ENCODE peak calls at places on chromosomes 5 and 9, in four cellular contexts. One of them, this sample, is unnamed.

GRCh38 chr5:172444110-172444510 is 10.2 kb downstream of the SH3PXD2B start:
- DNase-seq in fibroblast of mammary gland: peak; percentile 84
- DNase-seq in IMR-90: peak; percentile 78
- DNase-seq in adrenal gland: peak; percentile 59
- DNase-seq in this sample: peak; percentile 68

GRCh38 chr5:139859013-139859412 is 63.4 kb downstream of the PSD2 start:
- DNase-seq in IMR-90: no peak
- DNase-seq in fibroblast of mammary gland: no peak
- DNase-seq in adrenal gland: no peak
- DNase-seq in this sample: no peak

GRCh38 chr5:79956173-79956670 is 34.8 kb downstream of the MTX3 start:
- DNase-seq in IMR-90: peak; percentile 44
- DNase-seq in adrenal gland: no peak
- DNase-seq in fibroblast of mammary gland: peak; percentile 48
- DNase-seq in this sample: peak; percentile 99

GRCh38 chr5:139864716-139865483 is 69.3 kb downstream of the PSD2 start:
- DNase-seq in adrenal gland: no peak
- DNase-seq in fibroblast of mammary gland: no peak
- DNase-seq in IMR-90: no peak
- DNase-seq in this sample: no peak

GRCh38 chr5:95508550-95508949 is 46.2 kb downstream of the SKIC3 start:
- DNase-seq in IMR-90: no peak
- DNase-seq in adrenal gland: no peak
- DNase-seq in fibroblast of mammary gland: no peak
- DNase-seq in this sample: no peak

GRCh38 chr9:14608521-14608920 is 84.7 kb downstream of the ZDHHC21 start:
- DNase-seq in adrenal gland: no peak
- DNase-seq in fibroblast of mammary gland: no peak
- DNase-seq in IMR-90: no peak
- DNase-seq in this sample: no peak

GRCh38 chr5:172043822-172044221 is 37.4 kb upstream of the FBXW11 start:
- DNase-seq in IMR-90: no peak
- DNase-seq in fibroblast of mammary gland: no peak
- DNase-seq in adrenal gland: no peak
- DNase-seq in this sample: no peak

GRCh38 chr5:165101709-165102108 is 1596.3 kb downstream of the MAT2B start:
- DNase-seq in fibroblast of mammary gland: no peak
- DNase-seq in adrenal gland: no peak
- DNase-seq in IMR-90: no peak
- DNase-seq in this sample: no peak

GRCh38 chr5:143008809-143009521 is 238.8 kb downstream of the ARHGAP26 start:
- DNase-seq in fibroblast of mammary gland: peak; percentile 100
- DNase-seq in IMR-90: peak; percentile 100
- DNase-seq in adrenal gland: peak; percentile 74
- DNase-seq in this sample: peak; percentile 97

GRCh38 chr9:846852-847251 is 5.4 kb downstream of the DMRT1 start:
- DNase-seq in IMR-90: no peak
- DNase-seq in adrenal gland: no peak
- DNase-seq in fibroblast of mammary gland: no peak
- DNase-seq in this sample: peak; percentile 69

GRCh38 chr5:43555895-43556606 is 826 bp downstream of the PAIP1 start:
- DNase-seq in IMR-90: peak; percentile 16
- DNase-seq in fibroblast of mammary gland: peak; percentile 19
- DNase-seq in adrenal gland: peak; percentile 66
- DNase-seq in this sample: peak; percentile 60

GRCh38 chr5:77795268-77795667 is 19.1 kb upstream of the TBCA start:
- DNase-seq in fibroblast of mammary gland: no peak
- DNase-seq in adrenal gland: no peak
- DNase-seq in IMR-90: no peak
- DNase-seq in this sample: no peak

GRCh38 chr9:27247756-27248155 is 49.2 kb downstream of the EQTN start:
- DNase-seq in fibroblast of mammary gland: peak; percentile 56
- DNase-seq in IMR-90: peak; percentile 59
- DNase-seq in adrenal gland: peak; percentile 53
- DNase-seq in this sample: peak; percentile 66

GRCh38 chr9:37061763-37062162 is 27.7 kb upstream of the PAX5 start:
- DNase-seq in fibroblast of mammary gland: peak; percentile 43
- DNase-seq in IMR-90: peak; percentile 38
- DNase-seq in adrenal gland: no peak
- DNase-seq in this sample: no peak

GRCh38 chr9:83965350-83966208 is 14.4 kb downstream of the HNRNPK start:
- DNase-seq in fibroblast of mammary gland: peak; percentile 45
- DNase-seq in IMR-90: peak; percentile 43
- DNase-seq in adrenal gland: no peak
- DNase-seq in this sample: no peak

GRCh38 chr9:137611623-137612609 is 6.4 kb downstream of the ARRDC1 start:
- DNase-seq in fibroblast of mammary gland: peak; percentile 81
- DNase-seq in adrenal gland: no peak
- DNase-seq in IMR-90: peak; percentile 73
- DNase-seq in this sample: peak; percentile 99

GRCh38 chr9:13033959-13034695 is 245.4 kb downstream of the MPDZ start:
- DNase-seq in IMR-90: peak; percentile 54
- DNase-seq in adrenal gland: peak; percentile 81
- DNase-seq in fibroblast of mammary gland: peak; percentile 66
- DNase-seq in this sample: peak; percentile 65

GRCh38 chr5:128378196-128378595 is 159.8 kb downstream of the FBN2 start:
- DNase-seq in IMR-90: peak; percentile 28
- DNase-seq in fibroblast of mammary gland: peak; percentile 9
- DNase-seq in adrenal gland: no peak
- DNase-seq in this sample: peak; percentile 69

GRCh38 chr5:109597893-109598292 is 91.8 kb upstream of the MAN2A1 start:
- DNase-seq in IMR-90: no peak
- DNase-seq in adrenal gland: no peak
- DNase-seq in fibroblast of mammary gland: no peak
- DNase-seq in this sample: no peak

GRCh38 chr9:23123048-23123632 is 676.5 kb downstream of the DMRTA1 start:
- DNase-seq in IMR-90: peak; percentile 27
- DNase-seq in adrenal gland: peak; percentile 71
- DNase-seq in fibroblast of mammary gland: peak; percentile 49
- DNase-seq in this sample: peak; percentile 67

GRCh38 chr5:115573133-115573532 is 28.6 kb upstream of the FEM1C start:
- DNase-seq in fibroblast of mammary gland: peak; percentile 60
- DNase-seq in IMR-90: peak; percentile 67
- DNase-seq in adrenal gland: no peak
- DNase-seq in this sample: no peak

GRCh38 chr9:36258170-36258988 is at the start of gene GNE:
- DNase-seq in IMR-90: peak; percentile 94
- DNase-seq in adrenal gland: peak; percentile 99
- DNase-seq in fibroblast of mammary gland: peak; percentile 94
- DNase-seq in this sample: peak; percentile 93

GRCh38 chr5:25107878-25108277 is 463.1 kb upstream of the CDH10 start:
- DNase-seq in IMR-90: no peak
- DNase-seq in fibroblast of mammary gland: no peak
- DNase-seq in adrenal gland: no peak
- DNase-seq in this sample: peak; percentile 4

GRCh38 chr5:50593681-50594080 is 72.8 kb upstream of the PARP8 start:
- DNase-seq in fibroblast of mammary gland: peak; percentile 4
- DNase-seq in IMR-90: no peak
- DNase-seq in adrenal gland: no peak
- DNase-seq in this sample: no peak

GRCh38 chr5:147387109-147387508 is 122.8 kb downstream of the DPYSL3 start:
- DNase-seq in adrenal gland: no peak
- DNase-seq in IMR-90: no peak
- DNase-seq in fibroblast of mammary gland: no peak
- DNase-seq in this sample: no peak

DNA sequence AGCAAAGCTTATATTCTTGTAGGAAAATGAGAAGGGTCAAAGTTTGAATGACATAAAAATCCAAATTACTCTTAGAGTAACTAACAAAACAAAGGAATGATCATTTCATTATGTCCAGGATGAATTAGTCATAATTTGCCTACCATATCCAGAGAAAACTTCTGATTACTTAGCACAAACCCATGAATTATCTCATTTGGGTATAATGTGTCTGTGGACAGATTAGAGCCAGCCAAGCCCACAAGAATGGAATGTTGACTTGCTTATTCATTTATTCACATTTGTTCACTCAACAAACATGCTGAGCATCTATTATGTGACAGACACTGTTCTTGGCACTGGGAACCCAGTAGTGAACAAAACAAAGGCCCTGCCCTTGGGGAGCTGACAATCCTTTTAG is 87.4 kb downstream of the APBA1 start:
- DNase-seq in fibroblast of mammary gland: peak; percentile 33
- DNase-seq in adrenal gland: no peak
- DNase-seq in IMR-90: no peak
- DNase-seq in this sample: peak; percentile 45
- TF ChIP-seq CTCF in fibroblast of mammary gland: no peak
- TF ChIP-seq CTCF in adrenal gland: no peak
- TF ChIP-seq CTCF in IMR-90: no peak
- TF ChIP-seq CTCF in this sample: no peak

GRCh38 chr5:178861627-178862026 is 1.9 kb downstream of the ZNF354B start:
- DNase-seq in IMR-90: no peak
- DNase-seq in fibroblast of mammary gland: no peak
- DNase-seq in adrenal gland: no peak
- DNase-seq in this sample: no peak

GRCh38 chr5:178854284-178854683 is 5.5 kb upstream of the ZNF354B start:
- DNase-seq in IMR-90: no peak
- DNase-seq in fibroblast of mammary gland: no peak
- DNase-seq in adrenal gland: no peak
- DNase-seq in this sample: no peak

GRCh38 chr5:178859625-178860521 is at the start of gene ZNF354B:
- DNase-seq in adrenal gland: peak; percentile 94
- DNase-seq in IMR-90: peak; percentile 92
- DNase-seq in fibroblast of mammary gland: peak; percentile 93
- DNase-seq in this sample: peak; percentile 95
- H3K4me3 ChIP-seq in adrenal gland: peak within 1 kb of the TSS; percentile 83
- H3K4me3 ChIP-seq in IMR-90: peak within 1 kb of the TSS; percentile 73
- H3K4me3 ChIP-seq in fibroblast of mammary gland: peak within 1 kb of the TSS; percentile 61
- H3K4me3 ChIP-seq in this sample: peak within 1 kb of the TSS; percentile 56

DNA sequence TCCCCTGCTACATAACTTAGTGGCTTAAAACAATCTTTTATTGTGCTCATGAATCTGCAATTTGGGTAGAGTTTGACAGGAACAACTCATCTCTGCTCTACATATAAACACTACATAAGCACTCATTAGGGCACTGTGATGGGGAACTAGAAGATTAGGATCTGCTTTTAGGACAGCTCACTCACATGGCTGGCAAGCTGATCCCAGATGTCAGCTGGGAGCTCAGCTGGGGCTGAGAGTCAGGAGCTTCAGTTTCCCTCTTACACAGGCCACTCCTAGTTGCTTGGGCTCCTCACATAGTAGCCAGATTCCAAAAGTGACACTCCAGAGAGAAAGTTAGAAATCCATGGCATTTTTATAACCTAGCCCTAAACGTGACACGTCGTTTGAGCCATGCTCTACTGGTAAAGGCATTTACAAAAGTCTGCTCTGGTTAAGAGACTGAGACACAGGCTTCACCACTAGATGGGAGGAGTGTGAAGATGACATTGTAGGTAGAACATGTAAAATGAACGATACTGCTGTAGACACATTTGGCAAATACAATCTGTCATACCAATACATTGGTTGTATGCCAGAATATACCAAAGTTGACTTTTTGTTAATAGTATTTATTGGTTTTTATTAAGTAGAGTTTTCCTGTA is 23.6 kb downstream of the SCAI start:
- DNase-seq in adrenal gland: no peak
- DNase-seq in IMR-90: peak; percentile 55
- DNase-seq in fibroblast of mammary gland: peak; percentile 52
- DNase-seq in this sample: no peak
- TF ChIP-seq CTCF in adrenal gland: no peak
- TF ChIP-seq CTCF in IMR-90: no peak
- TF ChIP-seq CTCF in fibroblast of mammary gland: peak; percentile 19
- TF ChIP-seq CTCF in this sample: no peak

GRCh38 chr9:116943970-116944369 is 256.9 kb downstream of the TRIM32 start:
- DNase-seq in IMR-90: no peak
- DNase-seq in fibroblast of mammary gland: no peak
- DNase-seq in adrenal gland: no peak
- DNase-seq in this sample: no peak

GRCh38 chr9:116941266-116941665 is 254.2 kb downstream of the TRIM32 start:
- DNase-seq in adrenal gland: no peak
- DNase-seq in IMR-90: no peak
- DNase-seq in fibroblast of mammary gland: no peak
- DNase-seq in this sample: no peak

GRCh38 chr9:116940614-116941215 is 253.6 kb downstream of the TRIM32 start:
- DNase-seq in adrenal gland: no peak
- DNase-seq in fibroblast of mammary gland: no peak
- DNase-seq in IMR-90: peak; percentile 44
- DNase-seq in this sample: peak; percentile 65

GRCh38 chr9:116944714-116945534 is 257.8 kb downstream of the TRIM32 start:
- DNase-seq in fibroblast of mammary gland: no peak
- DNase-seq in adrenal gland: no peak
- DNase-seq in IMR-90: peak; percentile 47
- DNase-seq in this sample: peak; percentile 79

DNA sequence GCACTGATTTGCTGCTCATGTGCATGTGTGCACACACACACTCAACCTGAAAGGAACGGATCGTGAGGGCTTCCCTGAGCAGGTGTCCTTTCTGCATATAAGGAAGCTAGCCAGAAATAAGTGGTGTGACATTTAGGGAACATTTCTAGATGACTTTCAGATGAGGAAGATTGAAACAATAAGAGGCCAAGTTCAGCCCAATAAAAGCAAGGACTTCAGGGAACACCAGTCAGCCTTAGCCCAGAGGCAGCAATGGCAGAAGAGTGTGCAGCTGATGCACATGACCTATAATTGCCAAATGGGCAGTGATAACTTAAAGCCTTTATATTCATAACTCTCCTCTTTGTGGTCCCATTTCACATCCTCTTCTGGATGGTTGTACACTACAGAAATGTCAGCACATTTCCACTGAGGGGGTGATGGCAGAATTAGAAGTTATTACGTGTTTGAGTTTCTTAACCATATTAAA is 255.5 kb downstream of the TRIM32 start:
- DNase-seq in adrenal gland: no peak
- DNase-seq in IMR-90: no peak
- DNase-seq in fibroblast of mammary gland: no peak
- DNase-seq in this sample: no peak
- H3K4me3 ChIP-seq in adrenal gland: no peak overlapping the region
- H3K4me3 ChIP-seq in IMR-90: no peak overlapping the region
- H3K4me3 ChIP-seq in fibroblast of mammary gland: no peak overlapping the region
- H3K4me3 ChIP-seq in this sample: no peak overlapping the region

GRCh38 chr5:141172381-141173204 is at the start of gene PCDHB7:
- DNase-seq in IMR-90: peak; percentile 26
- DNase-seq in fibroblast of mammary gland: peak; percentile 20
- DNase-seq in adrenal gland: no peak
- DNase-seq in this sample: peak; percentile 11
- TF ChIP-seq CTCF in IMR-90: peak; percentile 50
- TF ChIP-seq CTCF in fibroblast of mammary gland: peak; percentile 48
- TF ChIP-seq CTCF in adrenal gland: no peak
- TF ChIP-seq CTCF in this sample: peak; percentile 33

GRCh38 chr5:82023530-82024095 is 51.8 kb downstream of the ATG10 start:
- DNase-seq in IMR-90: peak; percentile 44
- DNase-seq in adrenal gland: no peak
- DNase-seq in fibroblast of mammary gland: peak; percentile 17
- DNase-seq in this sample: no peak
- H3K4me3 ChIP-seq in IMR-90: no peak overlapping the region
- H3K4me3 ChIP-seq in adrenal gland: no peak overlapping the region
- H3K4me3 ChIP-seq in fibroblast of mammary gland: no peak overlapping the region
- H3K4me3 ChIP-seq in this sample: no peak overlapping the region